ENCODE peak calls at places on chromosome 4, in six cellular contexts. V, S, H, E, P and D are unnamed samples.

GRCh38 chr4:138728566-138728965 is 287.0 kb upstream of the NOCT start:
- DNase-seq in P (no peak), E (no peak), H (no peak), S (no peak), V (no peak), D (no peak)

GRCh38 chr4:112296949-112297483 is at the start of gene ALPK1:
- DNase-seq in E (peak; percentile 88), S (peak; percentile 92), H (peak; percentile 82), P (peak; percentile 33), V (peak; percentile 83), D (no peak)

GRCh38 chr4:41012308-41012707 is 202.0 kb downstream of the APBB2 start:
- DNase-seq in P (no peak), E (no peak), S (peak; percentile 68), V (no peak), H (no peak), D (no peak)

GRCh38 chr4:24979554-24979953 is 51.2 kb downstream of the LGI2 start:
- DNase-seq in E (no peak), S (peak; percentile 57), H (peak; percentile 96), P (no peak), V (no peak), D (no peak)

GRCh38 chr4:8427761-8428287 is 12.7 kb downstream of the ACOX3 start:
- DNase-seq in H (peak; percentile 73), S (peak; percentile 70), V (no peak), E (no peak), P (peak; percentile 76), D (peak; percentile 35)

GRCh38 chr4:46931981-46932380 is 22.9 kb upstream of the COX7B2 start:
- DNase-seq in E (no peak), P (peak; percentile 3), S (peak; percentile 37), H (peak; percentile 35), V (peak; percentile 3), D (peak; percentile 58)

GRCh38 chr4:187046471-187046870 is 322.8 kb upstream of the FAT1 start:
- DNase-seq in S (no peak), E (no peak), P (no peak), H (no peak), V (no peak), D (no peak)

GRCh38 chr4:71814433-71814832 is 30.6 kb upstream of the GC start:
- DNase-seq in V (no peak), H (no peak), P (no peak), S (no peak), E (no peak), D (peak; percentile 35)

GRCh38 chr4:153594208-153594607 is 89.9 kb upstream of the TLR2 start:
- DNase-seq in P (no peak), S (peak; percentile 33), E (no peak), H (no peak), V (no peak), D (no peak)

GRCh38 chr4:23789765-23790164 is 100.1 kb downstream of the PPARGC1A start:
- DNase-seq in P (peak; percentile 28), E (no peak), H (no peak), V (no peak), S (peak; percentile 56), D (no peak)

GRCh38 chr4:168732714-168733113 is 235.9 kb downstream of the PALLD start:
- DNase-seq in H (no peak), E (no peak), P (no peak), S (no peak), V (no peak), D (no peak)

GRCh38 chr4:71456841-71457240 is 118.0 kb downstream of the SLC4A4 start:
- DNase-seq in P (peak; percentile 44), H (no peak), S (peak; percentile 97), E (no peak), V (peak; percentile 67), D (no peak)

GRCh38 chr4:70706516-70706915 is 15.2 kb upstream of the RUFY3 start:
- DNase-seq in V (no peak), S (peak; percentile 52), P (no peak), E (no peak), H (peak; percentile 36), D (peak; percentile 12)

GRCh38 chr4:152738812-152739211 is 40.7 kb downstream of the TIGD4 start:
- DNase-seq in S (peak; percentile 64), P (no peak), H (no peak), V (no peak), E (no peak), D (no peak)

GRCh38 chr4:52016985-52017384 is 3.2 kb downstream of the LRRC66 start:
- DNase-seq in H (peak; percentile 22), E (no peak), S (no peak), P (no peak), V (no peak), D (no peak)
- H3K27ac ChIP-seq in H (no peak overlapping the region), E (no peak overlapping the region), S (no peak overlapping the region), P (no peak overlapping the region), V (no peak overlapping the region), D (no peak overlapping the region)

DNA sequence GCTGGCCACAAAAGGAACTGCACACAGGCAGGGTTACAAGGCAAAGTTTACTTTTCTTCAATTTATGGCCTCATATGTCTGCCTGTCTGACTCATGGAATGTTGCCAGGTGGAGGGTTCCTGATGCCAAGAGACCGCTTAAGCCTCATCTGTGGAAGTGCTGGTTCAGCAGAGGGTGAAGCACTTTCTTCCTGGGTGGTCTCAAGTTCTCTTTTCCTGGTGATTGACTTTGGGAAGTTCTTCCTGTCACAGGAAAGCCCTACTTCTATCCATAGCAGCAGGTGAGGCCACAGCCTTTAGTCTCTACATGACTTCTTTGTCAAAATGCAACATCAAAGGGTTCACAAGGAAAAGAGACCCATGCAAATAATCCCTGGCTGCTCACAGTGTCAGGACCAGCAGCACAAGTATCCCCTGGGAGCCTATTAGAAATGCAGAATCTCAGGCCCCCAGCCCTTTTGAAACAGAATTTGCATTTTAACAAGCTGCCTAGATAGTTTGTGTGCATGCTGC is 81.4 kb upstream of the IGFBP7 start:
- DNase-seq in H (peak; percentile 37), E (no peak), S (no peak), V (no peak), P (no peak), D (no peak)
- H3K4me2 ChIP-seq in H (no peak overlapping the region), E (no peak overlapping the region), S (no peak overlapping the region), V (no peak overlapping the region), P (no peak overlapping the region), D (peak overlapping the region; percentile 2)

GRCh38 chr4:185540487-185541125 is 5.3 kb upstream of the PDLIM3 start:
- DNase-seq in H (peak; percentile 9), E (no peak), V (no peak), S (no peak), P (no peak), D (no peak)
- H3K27ac ChIP-seq in H (no peak overlapping the region), E (no peak overlapping the region), V (no peak overlapping the region), S (no peak overlapping the region), P (no peak overlapping the region), D (no peak overlapping the region)

DNA sequence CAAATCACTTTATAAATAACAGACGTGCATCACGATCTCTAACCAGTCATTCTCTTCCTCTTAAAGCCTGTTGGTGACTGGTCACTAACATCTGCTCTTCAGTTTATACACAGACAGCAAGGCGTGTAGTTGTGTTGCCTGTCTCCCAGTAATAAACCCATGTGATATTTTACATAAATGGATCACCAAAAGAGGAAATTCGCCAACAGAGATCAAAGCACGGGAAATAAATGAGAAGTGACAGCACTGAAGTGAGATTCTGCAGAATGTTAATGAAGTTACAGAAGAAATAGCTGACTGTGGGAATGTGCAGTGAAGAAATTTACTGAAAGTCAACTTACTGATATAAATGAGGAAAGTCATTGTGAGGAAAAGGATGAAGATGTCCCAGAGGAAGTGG is 47.0 kb downstream of the AFF1 start:
- DNase-seq in S (no peak), V (no peak), P (no peak), E (no peak), H (no peak), D (no peak)
- H3K4me2 ChIP-seq in S (no peak overlapping the region), V (no peak overlapping the region), P (no peak overlapping the region), E (no peak overlapping the region), H (no peak overlapping the region), D (no peak overlapping the region)

GRCh38 chr4:7366180-7366957 is 68.4 kb downstream of the PSAPL1 start:
- DNase-seq in H (no peak), S (no peak), V (no peak), P (no peak), E (no peak), D (peak; percentile 37)

GRCh38 chr4:7367894-7368293 is 66.8 kb downstream of the PSAPL1 start:
- DNase-seq in H (no peak), E (no peak), V (no peak), P (no peak), S (no peak), D (no peak)

GRCh38 chr4:7366958-7367353 is 67.8 kb downstream of the PSAPL1 start:
- DNase-seq in P (no peak), V (no peak), H (no peak), E (no peak), S (no peak), D (no peak)

GRCh38 chr4:7368296-7368695 is 66.4 kb downstream of the PSAPL1 start:
- DNase-seq in V (no peak), E (no peak), P (no peak), H (no peak), S (no peak), D (no peak)

GRCh38 chr4:7367361-7367760 is 67.4 kb downstream of the PSAPL1 start:
- DNase-seq in S (no peak), P (no peak), H (no peak), V (no peak), E (no peak), D (no peak)
- H3K27ac ChIP-seq in S (no peak overlapping the region), P (no peak overlapping the region), H (no peak overlapping the region), V (no peak overlapping the region), E (no peak overlapping the region), D (no peak overlapping the region)

GRCh38 chr4:99540287-99540939 is 23.4 kb downstream of the TRMT10A start:
- DNase-seq in V (no peak), E (no peak), S (no peak), P (no peak), H (no peak), D (no peak)
- H3K4me2 ChIP-seq in V (peak overlapping the region; percentile 46), E (no peak overlapping the region), S (no peak overlapping the region), P (no peak overlapping the region), H (no peak overlapping the region), D (no peak overlapping the region)

DNA sequence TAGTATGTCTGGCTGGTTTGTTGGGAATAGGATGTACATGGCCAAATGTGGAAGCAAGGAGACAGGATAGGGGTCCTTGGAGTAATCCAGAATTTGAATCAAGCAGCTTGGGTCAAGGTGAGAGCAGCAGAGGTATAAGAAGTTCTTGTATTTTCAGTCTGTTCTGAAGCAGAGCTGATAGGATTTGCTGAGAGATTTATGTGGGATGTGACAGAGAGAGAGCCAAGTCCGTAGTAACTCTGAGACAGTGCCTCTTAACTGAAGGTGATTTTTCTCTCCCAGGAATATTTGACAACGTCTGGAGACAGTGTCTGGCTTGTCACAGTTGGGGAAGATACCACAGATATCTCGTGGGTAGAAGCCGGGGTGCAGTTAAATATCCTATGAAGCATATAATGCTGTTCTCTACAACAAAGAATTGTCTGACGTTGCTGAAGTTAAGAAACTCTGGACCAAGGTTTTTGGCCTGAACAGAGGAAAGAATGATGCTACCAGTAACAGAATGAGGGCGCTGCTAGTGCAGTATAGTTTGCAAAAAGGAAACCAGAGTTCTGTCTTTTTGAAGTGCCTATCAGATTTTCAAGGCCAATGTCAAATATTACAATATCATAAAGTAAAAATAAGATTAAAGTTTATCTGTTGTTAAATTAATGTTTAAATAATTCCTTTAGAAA is 184.0 kb downstream of the ARHGAP24 start:
- DNase-seq in P (no peak), H (no peak), E (no peak), V (no peak), S (peak; percentile 50), D (no peak)
- H3K27ac ChIP-seq in P (no peak overlapping the region), H (no peak overlapping the region), E (no peak overlapping the region), V (no peak overlapping the region), S (no peak overlapping the region), D (no peak overlapping the region)